ENCODE peak calls at places on chromosomes 6 and 20, in seven cellular contexts. K is dorsolateral prefrontal cortex; L is breast epithelium; O is A172; I is central memory CD4-positive, alpha-beta T cell; G is ELR; H is kidney epithelial cell. R is an unnamed sample.

GRCh38 chr6:100217641-100218040 is 223.6 kb upstream of the MCHR2 start:
- DNase-seq in L (no peak), H (no peak), G (peak), I (no peak), O (no peak), K (no peak), R (no peak)

GRCh38 chr6:9140181-9140580 is 704.8 kb upstream of the SLC35B3 start:
- DNase-seq in L (peak), G (no peak), O (peak), I (no peak), H (no peak), K (peak), R (peak)

GRCh38 chr20:34042286-34042685 is 48.6 kb downstream of the RALY start:
- DNase-seq in K (no peak), O (no peak), H (no peak), L (no peak), G (no peak), I (no peak), R (no peak)

GRCh38 chr6:116969211-116969863 is 92.3 kb downstream of the RFX6 start:
- DNase-seq in I (no peak), L (no peak), G (peak), K (no peak), O (peak), H (no peak), R (no peak)

GRCh38 chr6:26122402-26122792 is 35.2 kb downstream of the HFE start:
- DNase-seq in O (peak), I (no peak), K (no peak), H (no peak), L (no peak), G (peak), R (no peak)

GRCh38 chr20:14561733-14562132 is 224.3 kb upstream of the FLRT3 start:
- DNase-seq in H (no peak), G (no peak), K (no peak), O (no peak), I (no peak), L (no peak), R (no peak)

GRCh38 chr6:150145427-150145826 is 2.6 kb downstream of the PPP1R14C start:
- DNase-seq in H (no peak), L (no peak), O (no peak), I (no peak), G (no peak), K (no peak), R (no peak)

GRCh38 chr6:152969688-152970418 is 13.0 kb downstream of the FBXO5 start:
- DNase-seq in G (no peak), K (no peak), O (no peak), I (no peak), H (no peak), L (no peak), R (no peak)

GRCh38 chr6:36848658-36849441 is 9.6 kb upstream of the CPNE5 start:
- DNase-seq in K (no peak), I (no peak), G (no peak), L (no peak), O (peak), H (no peak), R (no peak)

GRCh38 chr6:126118934-126119333 is 132.6 kb downstream of the TRMT11 start:
- DNase-seq in O (peak), L (no peak), K (no peak), I (no peak), H (no peak), G (peak), R (no peak)

GRCh38 chr6:125444234-125444949 is 142.6 kb upstream of the HDDC2 start:
- DNase-seq in L (no peak), G (no peak), K (peak), H (no peak), I (no peak), O (no peak), R (no peak)

R was measured in lower leg skin.